ENCODE peak calls at places on chromosomes 6 and 20, in six cellular contexts. One of them, this sample, is unnamed.
A peak's percentile ranks its signal among the peaks of the same experiment; 100 is the strongest.

GRCh38 chr6:103769431-103769830 is 1090.3 kb downstream of the HACE1 start:
- DNase-seq in erythroblast: no peak
- DNase-seq in transverse colon: no peak
- DNase-seq in spleen: no peak
- DNase-seq in ovary: no peak
- DNase-seq in GM12878: no peak
- DNase-seq in this sample: no peak

GRCh38 chr6:144753023-144753705 is 468.0 kb downstream of the UTRN start:
- DNase-seq in ovary: no peak
- DNase-seq in erythroblast: no peak
- DNase-seq in spleen: no peak
- DNase-seq in GM12878: peak; percentile 34
- DNase-seq in transverse colon: no peak
- DNase-seq in this sample: no peak

GRCh38 chr20:49595811-49596545 is 28.0 kb upstream of the PTGIS start:
- DNase-seq in GM12878: no peak
- DNase-seq in ovary: no peak
- DNase-seq in transverse colon: no peak
- DNase-seq in spleen: no peak
- DNase-seq in erythroblast: no peak
- DNase-seq in this sample: no peak

GRCh38 chr6:96015321-96015790 is 418 bp upstream of the FUT9 start:
- DNase-seq in ovary: no peak
- DNase-seq in GM12878: no peak
- DNase-seq in transverse colon: no peak
- DNase-seq in spleen: peak; percentile 61
- DNase-seq in erythroblast: no peak
- DNase-seq in this sample: no peak

GRCh38 chr20:52783769-52784168 is 188.4 kb upstream of the TSHZ2 start:
- DNase-seq in ovary: no peak
- DNase-seq in transverse colon: no peak
- DNase-seq in GM12878: no peak
- DNase-seq in erythroblast: peak; percentile 44
- DNase-seq in spleen: no peak
- DNase-seq in this sample: peak; percentile 24

GRCh38 chr6:40343318-40343886 is 243.8 kb downstream of the LRFN2 start:
- DNase-seq in spleen: no peak
- DNase-seq in ovary: no peak
- DNase-seq in GM12878: no peak
- DNase-seq in erythroblast: no peak
- DNase-seq in transverse colon: no peak
- DNase-seq in this sample: no peak

GRCh38 chr6:129104131-129104530 is 221.2 kb downstream of the LAMA2 start:
- DNase-seq in erythroblast: no peak
- DNase-seq in ovary: no peak
- DNase-seq in spleen: no peak
- DNase-seq in GM12878: no peak
- DNase-seq in transverse colon: no peak
- DNase-seq in this sample: no peak

GRCh38 chr20:4548552-4548951 is 173.2 kb upstream of the PRND start:
- DNase-seq in spleen: no peak
- DNase-seq in transverse colon: no peak
- DNase-seq in ovary: no peak
- DNase-seq in erythroblast: no peak
- DNase-seq in GM12878: no peak
- DNase-seq in this sample: no peak

GRCh38 chr6:16519265-16520242 is 241.7 kb downstream of the ATXN1 start:
- DNase-seq in transverse colon: peak; percentile 12
- DNase-seq in GM12878: no peak
- DNase-seq in ovary: no peak
- DNase-seq in spleen: no peak
- DNase-seq in erythroblast: no peak
- DNase-seq in this sample: no peak

GRCh38 chr20:17557675-17558006 is 12.2 kb upstream of the DSTN start:
- DNase-seq in transverse colon: peak; percentile 37
- DNase-seq in GM12878: no peak
- DNase-seq in ovary: no peak
- DNase-seq in spleen: no peak
- DNase-seq in erythroblast: no peak
- DNase-seq in this sample: no peak

GRCh38 chr6:111757342-111757741 is 115.9 kb downstream of the FYN start:
- DNase-seq in transverse colon: no peak
- DNase-seq in spleen: no peak
- DNase-seq in erythroblast: no peak
- DNase-seq in GM12878: no peak
- DNase-seq in ovary: no peak
- DNase-seq in this sample: no peak

GRCh38 chr20:25280574-25281535 is 33.0 kb downstream of the PYGB start:
- DNase-seq in spleen: peak; percentile 79
- DNase-seq in ovary: peak; percentile 12
- DNase-seq in erythroblast: no peak
- DNase-seq in GM12878: no peak
- DNase-seq in transverse colon: peak; percentile 7
- DNase-seq in this sample: no peak

GRCh38 chr6:38153946-38154345 is 334.4 kb downstream of the ZFAND3 start:
- DNase-seq in spleen: no peak
- DNase-seq in erythroblast: no peak
- DNase-seq in ovary: no peak
- DNase-seq in GM12878: no peak
- DNase-seq in transverse colon: no peak
- DNase-seq in this sample: no peak

GRCh38 chr6:11978169-11978987 is 33.7 kb upstream of the HIVEP1 start:
- DNase-seq in GM12878: peak; percentile 20
- DNase-seq in ovary: no peak
- DNase-seq in spleen: no peak
- DNase-seq in erythroblast: no peak
- DNase-seq in transverse colon: no peak
- DNase-seq in this sample: no peak

GRCh38 chr20:48875914-48876240 is 45.6 kb upstream of the ARFGEF2 start:
- DNase-seq in spleen: no peak
- DNase-seq in ovary: no peak
- DNase-seq in GM12878: no peak
- DNase-seq in transverse colon: no peak
- DNase-seq in erythroblast: peak; percentile 11
- DNase-seq in this sample: peak; percentile 33

GRCh38 chr6:81683928-81684327 is 68.6 kb downstream of the TENT5A start:
- DNase-seq in GM12878: no peak
- DNase-seq in ovary: no peak
- DNase-seq in transverse colon: no peak
- DNase-seq in erythroblast: no peak
- DNase-seq in spleen: no peak
- DNase-seq in this sample: no peak

GRCh38 chr6:155483858-155484257 is 28.2 kb upstream of the NOX3 start:
- DNase-seq in ovary: no peak
- DNase-seq in transverse colon: no peak
- DNase-seq in erythroblast: no peak
- DNase-seq in GM12878: no peak
- DNase-seq in spleen: no peak
- DNase-seq in this sample: no peak

GRCh38 chr6:166172546-166172945 is 4.9 kb upstream of the TBXT start:
- DNase-seq in GM12878: peak; percentile 32
- DNase-seq in ovary: no peak
- DNase-seq in erythroblast: no peak
- DNase-seq in transverse colon: no peak
- DNase-seq in spleen: no peak
- DNase-seq in this sample: no peak

GRCh38 chr6:52904562-52905279 is 4.8 kb downstream of the GSTA3 start:
- DNase-seq in erythroblast: peak; percentile 40
- DNase-seq in transverse colon: no peak
- DNase-seq in spleen: no peak
- DNase-seq in ovary: no peak
- DNase-seq in GM12878: no peak
- DNase-seq in this sample: peak; percentile 30

GRCh38 chr6:52900536-52900935 is 9.0 kb downstream of the GSTA3 start:
- DNase-seq in ovary: no peak
- DNase-seq in erythroblast: no peak
- DNase-seq in GM12878: no peak
- DNase-seq in spleen: no peak
- DNase-seq in transverse colon: no peak
- DNase-seq in this sample: no peak
- TF ChIP-seq POLR2A in ovary: no peak
- TF ChIP-seq POLR2A in erythroblast: no peak
- TF ChIP-seq POLR2A in GM12878: no peak
- TF ChIP-seq POLR2A in spleen: no peak
- TF ChIP-seq POLR2A in transverse colon: no peak
- TF ChIP-seq POLR2A in this sample: no peak

GRCh38 chr20:833121-833449 is 430 bp upstream of the FAM110A start:
- DNase-seq in ovary: no peak
- DNase-seq in erythroblast: no peak
- DNase-seq in transverse colon: no peak
- DNase-seq in spleen: no peak
- DNase-seq in GM12878: no peak
- DNase-seq in this sample: no peak

GRCh38 chr20:834151-834747 is 734 bp downstream of the FAM110A start:
- DNase-seq in GM12878: no peak
- DNase-seq in spleen: no peak
- DNase-seq in transverse colon: no peak
- DNase-seq in ovary: no peak
- DNase-seq in erythroblast: no peak
- DNase-seq in this sample: no peak

GRCh38 chr20:831956-832355 is 1.6 kb upstream of the FAM110A start:
- DNase-seq in erythroblast: no peak
- DNase-seq in transverse colon: no peak
- DNase-seq in spleen: peak; percentile 41
- DNase-seq in GM12878: no peak
- DNase-seq in ovary: no peak
- DNase-seq in this sample: no peak

GRCh38 chr20:835220-836045 is 1.9 kb downstream of the FAM110A start:
- DNase-seq in erythroblast: peak; percentile 58
- DNase-seq in spleen: peak; percentile 86
- DNase-seq in GM12878: no peak
- DNase-seq in transverse colon: no peak
- DNase-seq in ovary: peak; percentile 81
- DNase-seq in this sample: peak; percentile 59

DNA sequence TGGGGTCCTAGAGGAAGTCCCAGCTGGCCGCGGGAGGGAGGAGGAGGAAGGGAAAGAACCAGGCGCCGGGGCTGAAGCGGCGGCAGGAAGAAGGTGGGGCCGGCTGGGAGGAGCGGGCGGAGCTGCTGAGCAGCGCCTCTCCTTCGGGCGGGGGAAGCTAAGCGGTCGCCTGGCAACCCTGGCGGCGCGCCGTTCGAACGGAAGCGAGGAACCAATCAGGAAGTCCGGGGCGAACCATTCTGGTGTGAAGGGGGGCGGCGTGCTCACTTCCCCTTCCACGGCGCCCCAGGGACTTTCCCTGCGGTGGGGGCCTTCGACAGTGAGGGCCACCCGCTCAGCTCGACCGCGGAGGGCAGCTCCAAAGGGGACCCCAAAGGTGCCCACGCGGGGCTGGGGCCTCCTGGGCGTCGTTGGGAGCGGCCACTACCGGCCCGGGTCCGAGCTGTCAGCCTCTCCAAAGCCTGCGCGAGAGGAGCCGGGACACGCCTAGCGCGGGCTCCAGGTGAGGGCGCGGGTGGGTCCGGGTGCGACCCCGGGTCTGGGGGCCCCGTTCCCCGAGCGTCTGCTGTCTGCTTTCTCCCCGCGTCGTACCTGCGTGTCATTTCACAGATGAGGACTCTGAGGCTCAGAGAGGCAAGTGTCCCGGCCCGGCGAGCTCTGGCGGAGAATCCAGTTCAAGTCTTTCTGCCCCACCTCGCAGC is at the start of gene FAM110A:
- DNase-seq in transverse colon: peak; percentile 98
- DNase-seq in GM12878: peak; percentile 75
- DNase-seq in spleen: peak; percentile 99
- DNase-seq in erythroblast: peak; percentile 98
- DNase-seq in ovary: peak; percentile 96
- DNase-seq in this sample: peak; percentile 89
- TF ChIP-seq POLR2A in transverse colon: peak; percentile 31
- TF ChIP-seq POLR2A in GM12878: peak; percentile 81
- TF ChIP-seq POLR2A in spleen: no peak
- TF ChIP-seq POLR2A in erythroblast: peak; percentile 78
- TF ChIP-seq POLR2A in ovary: no peak
- TF ChIP-seq POLR2A in this sample: peak; percentile 66

GRCh38 chr6:109050012-109050411 is 44.6 kb downstream of the SESN1 start:
- DNase-seq in GM12878: no peak
- DNase-seq in ovary: no peak
- DNase-seq in erythroblast: no peak
- DNase-seq in transverse colon: no peak
- DNase-seq in spleen: no peak
- DNase-seq in this sample: no peak
- TF ChIP-seq POLR2A in GM12878: no peak
- TF ChIP-seq POLR2A in ovary: no peak
- TF ChIP-seq POLR2A in erythroblast: no peak
- TF ChIP-seq POLR2A in transverse colon: no peak
- TF ChIP-seq POLR2A in spleen: no peak
- TF ChIP-seq POLR2A in this sample: no peak

GRCh38 chr20:63658749-63659187 is 656 bp downstream of the RTEL1 start:
- DNase-seq in transverse colon: no peak
- DNase-seq in erythroblast: peak; percentile 69
- DNase-seq in spleen: peak; percentile 89
- DNase-seq in GM12878: no peak
- DNase-seq in ovary: no peak
- DNase-seq in this sample: no peak

GRCh38 chr20:63656451-63656850 is 1.7 kb upstream of the RTEL1 start:
- DNase-seq in erythroblast: no peak
- DNase-seq in ovary: no peak
- DNase-seq in spleen: no peak
- DNase-seq in GM12878: no peak
- DNase-seq in transverse colon: no peak
- DNase-seq in this sample: peak; percentile 5

GRCh38 chr20:63657260-63657936 is 714 bp upstream of the RTEL1 start:
- DNase-seq in GM12878: no peak
- DNase-seq in erythroblast: no peak
- DNase-seq in spleen: peak; percentile 85
- DNase-seq in transverse colon: no peak
- DNase-seq in ovary: peak; percentile 57
- DNase-seq in this sample: peak; percentile 52

GRCh38 chr20:63659370-63659769 is 1.3 kb downstream of the RTEL1 start:
- DNase-seq in ovary: peak; percentile 30
- DNase-seq in erythroblast: no peak
- DNase-seq in transverse colon: no peak
- DNase-seq in GM12878: no peak
- DNase-seq in spleen: peak; percentile 77
- DNase-seq in this sample: no peak

DNA sequence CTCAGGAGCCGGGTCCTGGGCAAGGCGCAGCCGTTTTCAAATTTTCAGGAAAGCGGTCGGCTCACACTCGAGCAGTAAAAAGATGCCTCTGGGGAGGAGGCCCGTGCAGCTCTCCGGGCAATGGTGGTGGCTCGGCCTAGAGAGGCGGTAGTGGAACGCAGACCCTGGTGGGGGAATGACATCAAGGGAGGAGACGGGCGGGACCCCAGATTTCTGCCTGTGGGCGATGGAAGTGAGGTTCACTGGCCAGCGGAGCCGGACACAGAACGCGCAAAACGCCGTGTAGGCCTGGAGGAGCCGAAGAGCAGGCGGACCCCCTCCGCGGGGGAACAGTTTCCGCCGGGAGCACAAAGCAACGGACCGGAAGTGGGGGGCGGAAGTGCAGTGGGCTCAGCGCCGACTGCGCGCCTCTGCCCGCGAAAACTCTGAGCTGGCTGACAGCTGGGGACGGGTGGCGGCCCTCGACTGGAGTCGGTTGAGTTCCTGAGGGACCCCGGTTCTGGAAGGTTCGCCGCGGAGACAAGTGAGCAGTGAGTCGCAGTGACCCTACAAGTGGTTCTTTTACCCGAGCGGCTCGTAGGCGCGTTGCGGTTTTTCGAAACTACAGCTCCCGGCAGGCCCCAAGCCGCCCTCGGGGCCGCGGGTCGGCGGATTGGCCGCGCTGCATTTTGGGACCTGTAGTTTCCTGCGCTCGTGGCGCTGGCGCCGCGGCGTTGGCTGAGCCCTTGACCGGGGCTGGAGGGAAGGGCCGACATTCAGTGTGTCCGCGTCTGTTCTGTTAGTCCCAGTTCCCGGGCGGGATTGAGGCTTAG is at the start of gene RTEL1:
- DNase-seq in spleen: peak; percentile 97
- DNase-seq in transverse colon: peak; percentile 93
- DNase-seq in erythroblast: peak; percentile 96
- DNase-seq in ovary: peak; percentile 90
- DNase-seq in GM12878: peak; percentile 59
- DNase-seq in this sample: peak; percentile 95
- TF ChIP-seq POLR2A in spleen: no peak
- TF ChIP-seq POLR2A in transverse colon: peak; percentile 42
- TF ChIP-seq POLR2A in erythroblast: peak; percentile 81
- TF ChIP-seq POLR2A in ovary: peak; percentile 60
- TF ChIP-seq POLR2A in GM12878: no peak
- TF ChIP-seq POLR2A in this sample: peak; percentile 83

This sample was measured in K562.